ENCODE peak calls at places on chromosomes 12 and 14, in nine cellular contexts. U, G, T, D, J, M, B, I and X are unnamed samples.

GRCh38 chr12:85951823-85952222 is 77.7 kb downstream of the NTS start:
- DNase-seq in U (no peak), G (no peak), T (no peak), D (no peak), J (no peak), M (no peak), B (peak; percentile 26), I (no peak), X (peak; percentile 56)

GRCh38 chr14:91315844-91316267 is 71.4 kb upstream of the GPR68 start:
- DNase-seq in U (no peak), G (peak; percentile 75), T (no peak), D (no peak), J (no peak), M (no peak), B (no peak), I (no peak), X (peak; percentile 7)

GRCh38 chr14:53432378-53432802 is 279.3 kb upstream of the DDHD1 start:
- DNase-seq in U (peak; percentile 34), G (no peak), T (peak; percentile 16), D (peak; percentile 53), J (no peak), M (peak; percentile 71), B (peak; percentile 62), I (peak; percentile 19), X (peak; percentile 84)

GRCh38 chr12:46240436-46240835 is 28.4 kb downstream of the SLC38A1 start:
- DNase-seq in U (peak; percentile 24), G (no peak), T (no peak), D (no peak), J (no peak), M (no peak), B (no peak), I (no peak), X (no peak)

GRCh38 chr12:28172434-28173030 is 17.7 kb upstream of the CCDC91 start:
- DNase-seq in U (peak; percentile 58), G (no peak), T (peak; percentile 61), D (no peak), J (no peak), M (peak; percentile 53), B (peak; percentile 79), I (no peak), X (peak; percentile 57)

GRCh38 chr12:6961278-6961694 is 9.2 kb downstream of the PHB2 start:
- DNase-seq in U (peak; percentile 81), G (peak; percentile 92), T (no peak), D (peak; percentile 92), J (peak; percentile 80), M (no peak), B (peak; percentile 90), I (peak; percentile 75), X (no peak)

GRCh38 chr12:132373967-132374820 is 44.8 kb upstream of the GALNT9 start:
- DNase-seq in U (no peak), G (no peak), T (no peak), D (peak; percentile 61), J (no peak), M (peak; percentile 73), B (no peak), I (peak; percentile 7), X (peak; percentile 45)

GRCh38 chr14:77376380-77376770 is 519 bp downstream of the TMED8 start:
- DNase-seq in U (no peak), G (peak; percentile 16), T (no peak), D (peak; percentile 85), J (peak; percentile 26), M (peak; percentile 43), B (peak; percentile 21), I (peak; percentile 22), X (peak; percentile 34)

GRCh38 chr14:43316427-43316826 is 1190.7 kb downstream of the FSCB start:
- DNase-seq in U (no peak), G (no peak), T (no peak), D (no peak), J (no peak), M (no peak), B (no peak), I (no peak), X (no peak)

GRCh38 chr14:92439551-92440344 is 73.8 kb upstream of the RIN3 start:
- DNase-seq in U (no peak), G (no peak), T (no peak), D (no peak), J (no peak), M (no peak), B (no peak), I (peak; percentile 26), X (no peak)

GRCh38 chr12:106080786-106081185 is 58.0 kb downstream of the NUAK1 start:
- DNase-seq in U (peak; percentile 58), G (no peak), T (no peak), D (no peak), J (no peak), M (no peak), B (no peak), I (no peak), X (no peak)

GRCh38 chr14:93317836-93318807 is 14.7 kb downstream of the BTBD7 start:
- DNase-seq in U (peak; percentile 79), G (no peak), T (no peak), D (no peak), J (no peak), M (no peak), B (no peak), I (no peak), X (peak; percentile 55)

GRCh38 chr12:88993655-88994054 is 358.6 kb downstream of the DUSP6 start:
- DNase-seq in U (peak; percentile 46), G (no peak), T (peak; percentile 61), D (no peak), J (no peak), M (peak; percentile 53), B (peak; percentile 63), I (no peak), X (peak; percentile 69)

GRCh38 chr12:72560370-72560769 is 288.2 kb downstream of the TRHDE start:
- DNase-seq in U (no peak), G (no peak), T (no peak), D (no peak), J (no peak), M (no peak), B (no peak), I (no peak), X (peak; percentile 12)

GRCh38 chr12:65999564-66000280 is 130.8 kb downstream of the LLPH start:
- DNase-seq in U (peak; percentile 87), G (no peak), T (no peak), D (no peak), J (no peak), M (no peak), B (peak; percentile 54), I (no peak), X (no peak)

GRCh38 chr12:51726931-51727330 is 121.6 kb downstream of the FIGNL2 start:
- DNase-seq in U (no peak), G (no peak), T (peak; percentile 74), D (no peak), J (no peak), M (no peak), B (no peak), I (no peak), X (no peak)

GRCh38 chr12:116060765-116061164 is 216.7 kb downstream of the MED13L start:
- DNase-seq in U (peak; percentile 33), G (no peak), T (no peak), D (no peak), J (no peak), M (no peak), B (no peak), I (no peak), X (no peak)

GRCh38 chr14:99363616-99364290 is 91.8 kb upstream of the BCL11B start:
- DNase-seq in U (no peak), G (no peak), T (no peak), D (no peak), J (no peak), M (peak; percentile 54), B (no peak), I (no peak), X (peak; percentile 65)